ENCODE peak calls at places on chromosomes 16 and 17, in six cellular contexts. U is SW480; V is HEK293T; B is Right ventricle myocardium superior; X is HS-27A; G is CD8-positive, alpha-beta T cell. N is an unnamed sample.

GRCh38 chr16:70561623-70562022 is 38.0 kb downstream of the SF3B3 start:
- DNase-seq in U (no peak), V (no peak), B (no peak), X (no peak), G (no peak), N (no peak)

GRCh38 chr17:40326014-40326831 is 17.2 kb downstream of the RARA start:
- DNase-seq in U (no peak), V (no peak), B (no peak), X (no peak), G (no peak), N (peak; percentile 41)

GRCh38 chr17:40264458-40265185 is 23.1 kb upstream of the CDC6 start:
- DNase-seq in U (no peak), V (no peak), B (no peak), X (no peak), G (no peak), N (no peak)

GRCh38 chr17:5846001-5846400 is 224.2 kb upstream of the WSCD1 start:
- DNase-seq in U (no peak), V (no peak), B (no peak), X (no peak), G (no peak), N (no peak)

GRCh38 chr16:51907680-51908079 is 639.3 kb downstream of the TOX3 start:
- DNase-seq in U (no peak), V (no peak), B (no peak), X (no peak), G (no peak), N (no peak)

GRCh38 chr16:75483222-75483621 is 12.0 kb downstream of the CHST6 start:
- DNase-seq in U (peak; percentile 46), V (no peak), B (no peak), X (no peak), G (no peak), N (no peak)

GRCh38 chr17:1977583-1978395 is 47.3 kb downstream of the RTN4RL1 start:
- DNase-seq in U (no peak), V (no peak), B (no peak), X (no peak), G (no peak), N (no peak)

GRCh38 chr17:78924481-78925151 is 571 bp downstream of the TIMP2 start:
- DNase-seq in U (peak; percentile 37), V (peak; percentile 46), B (peak; percentile 57), X (no peak), G (no peak), N (no peak)

GRCh38 chr16:84266451-84266850 is 26.6 kb upstream of the KCNG4 start:
- DNase-seq in U (peak; percentile 73), V (peak; percentile 83), B (no peak), X (peak; percentile 40), G (no peak), N (peak; percentile 5)

GRCh38 chr17:38728290-38728831 is 1.8 kb upstream of the CISD3 start:
- DNase-seq in U (no peak), V (no peak), B (peak; percentile 50), X (no peak), G (peak; percentile 59), N (peak; percentile 68)

GRCh38 chr16:781346-782010 is 6.7 kb downstream of the RPUSD1 start:
- DNase-seq in U (no peak), V (no peak), B (no peak), X (no peak), G (no peak), N (no peak)

GRCh38 chr17:62791235-62792121 is 16.6 kb downstream of the MARCHF10 start:
- DNase-seq in U (no peak), V (no peak), B (no peak), X (peak; percentile 72), G (no peak), N (no peak)

GRCh38 chr17:40551874-40552768 is 13.2 kb downstream of the CCR7 start:
- DNase-seq in U (no peak), V (no peak), B (peak; percentile 65), X (peak; percentile 68), G (no peak), N (no peak)

GRCh38 chr17:80992077-80992947 is 671 bp downstream of the CHMP6 start:
- DNase-seq in U (no peak), V (no peak), B (no peak), X (no peak), G (no peak), N (no peak)

GRCh38 chr17:2815781-2816185 is 19.5 kb downstream of the RAP1GAP2 start:
- DNase-seq in U (no peak), V (no peak), B (no peak), X (no peak), G (no peak), N (no peak)

GRCh38 chr17:34756670-34757021 is 177.3 kb downstream of the TMEM132E start:
- DNase-seq in U (peak; percentile 10), V (no peak), B (no peak), X (no peak), G (no peak), N (no peak)

GRCh38 chr17:41334385-41334784 is 16.2 kb downstream of the KRT33A start:
- DNase-seq in U (no peak), V (no peak), B (no peak), X (no peak), G (no peak), N (no peak)

GRCh38 chr16:1073566-1074378 is 1.2 kb downstream of the SSTR5 start:
- DNase-seq in U (no peak), V (no peak), B (no peak), X (no peak), G (no peak), N (no peak)

GRCh38 chr17:59139939-59140338 is 15.0 kb downstream of the SKA2 start:
- DNase-seq in U (no peak), V (no peak), B (no peak), X (no peak), G (no peak), N (no peak)

GRCh38 chr16:85437161-85438052 is 175.7 kb upstream of the GSE1 start:
- DNase-seq in U (no peak), V (no peak), B (no peak), X (no peak), G (no peak), N (no peak)

GRCh38 chr17:8506145-8506544 is 70.5 kb downstream of the NDEL1 start:
- DNase-seq in U (no peak), V (no peak), B (peak; percentile 50), X (no peak), G (no peak), N (no peak)

GRCh38 chr16:3954411-3954921 is 74.0 kb upstream of the CREBBP start:
- DNase-seq in U (no peak), V (no peak), B (peak; percentile 49), X (no peak), G (no peak), N (no peak)

GRCh38 chr17:40019140-40019991 is 4.1 kb downstream of the CSF3 start:
- DNase-seq in U (no peak), V (no peak), B (peak; percentile 47), X (no peak), G (no peak), N (no peak)

GRCh38 chr17:11404431-11404830 is 163.4 kb downstream of the SHISA6 start:
- DNase-seq in U (peak; percentile 45), V (no peak), B (no peak), X (no peak), G (no peak), N (no peak)

GRCh38 chr16:80197790-80198201 is 343.0 kb upstream of the DYNLRB2 start:
- DNase-seq in U (peak; percentile 92), V (no peak), B (no peak), X (peak; percentile 69), G (no peak), N (no peak)

GRCh38 chr17:13735444-13735843 is 133.7 kb upstream of the HS3ST3A1 start:
- DNase-seq in U (no peak), V (no peak), B (no peak), X (no peak), G (no peak), N (no peak)

GRCh38 chr17:68437979-68438877 is 19.1 kb downstream of the WIPI1 start:
- DNase-seq in U (peak; percentile 37), V (no peak), B (peak; percentile 62), X (no peak), G (peak; percentile 21), N (peak; percentile 51)

GRCh38 chr16:53090591-53091507 is 36.1 kb downstream of the CHD9 start:
- DNase-seq in U (peak; percentile 60), V (no peak), B (peak; percentile 94), X (no peak), G (no peak), N (no peak)

GRCh38 chr16:26598061-26598460 is 468.7 kb upstream of the C16orf82 start:
- DNase-seq in U (peak; percentile 57), V (no peak), B (no peak), X (no peak), G (peak; percentile 13), N (peak; percentile 84)

GRCh38 chr16:81752225-81752875 is 26.7 kb upstream of the PLCG2 start:
- DNase-seq in U (peak; percentile 59), V (no peak), B (peak; percentile 84), X (no peak), G (no peak), N (no peak)

GRCh38 chr17:12078791-12079190 is 58.1 kb downstream of the MAP2K4 start:
- DNase-seq in U (no peak), V (no peak), B (no peak), X (peak; percentile 75), G (no peak), N (no peak)

GRCh38 chr16:35691057-35691456 is 2231.6 kb downstream of the TP53TG3F start:
- DNase-seq in U (no peak), V (no peak), B (no peak), X (no peak), G (no peak), N (no peak)

GRCh38 chr16:69938981-69939820 is 11.9 kb upstream of the CLEC18A start:
- DNase-seq in U (no peak), V (no peak), B (no peak), X (no peak), G (no peak), N (no peak)

GRCh38 chr16:9102379-9102778 is 10.9 kb downstream of the HAPSTR1 start:
- DNase-seq in U (no peak), V (no peak), B (no peak), X (no peak), G (no peak), N (no peak)

GRCh38 chr17:71251936-71252335 is 868.9 kb upstream of the SOX9 start:
- DNase-seq in U (no peak), V (no peak), B (no peak), X (no peak), G (no peak), N (no peak)

GRCh38 chr17:63126607-63127006 is 160.6 kb downstream of the TANC2 start:
- DNase-seq in U (no peak), V (no peak), B (no peak), X (no peak), G (no peak), N (no peak)

GRCh38 chr16:88431651-88432050 is 21.4 kb upstream of the ZFPM1 start:
- DNase-seq in U (no peak), V (no peak), B (no peak), X (no peak), G (no peak), N (no peak)

GRCh38 chr16:71626018-71626857 is at the start of gene MARVELD3:
- DNase-seq in U (peak; percentile 74), V (no peak), B (peak; percentile 46), X (no peak), G (no peak), N (no peak)